ENCODE peak calls at places on chromosomes 7 and 10, in nine cellular contexts. H, Q, C, D, U, A, L, M and N are unnamed samples.

GRCh38 chr10:113463777-113464176 is 89.1 kb upstream of the HABP2 start:
- DNase-seq in H (no peak), Q (no peak), C (no peak), D (no peak), U (no peak), A (no peak), L (no peak), M (no peak), N (peak)

GRCh38 chr10:29590598-29591415 is 44.0 kb downstream of the SVIL start:
- DNase-seq in H (no peak), Q (peak), C (no peak), D (peak), U (peak), A (no peak), L (peak), M (peak), N (no peak)

GRCh38 chr7:75963383-75963995 is 30.9 kb downstream of the TMEM120A start:
- DNase-seq in H (no peak), Q (no peak), C (no peak), D (peak), U (no peak), A (no peak), L (no peak), M (no peak), N (no peak)

GRCh38 chr7:94654764-94655561 is 970 bp downstream of the SGCE start:
- DNase-seq in H (no peak), Q (no peak), C (peak), D (no peak), U (peak), A (no peak), L (peak), M (peak), N (no peak)

GRCh38 chr7:43655584-43655983 is 72.7 kb downstream of the STK17A start:
- DNase-seq in H (no peak), Q (no peak), C (no peak), D (no peak), U (no peak), A (no peak), L (peak), M (no peak), N (no peak)

GRCh38 chr10:72338180-72338579 is 16.5 kb downstream of the DNAJB12 start:
- DNase-seq in H (no peak), Q (no peak), C (no peak), D (no peak), U (no peak), A (no peak), L (no peak), M (no peak), N (no peak)

GRCh38 chr10:59885430-59886134 is 20.8 kb downstream of the CCDC6 start:
- DNase-seq in H (no peak), Q (no peak), C (no peak), D (peak), U (no peak), A (no peak), L (no peak), M (no peak), N (no peak)

GRCh38 chr10:119176166-119176565 is 2.4 kb downstream of the PRDX3 start:
- DNase-seq in H (no peak), Q (no peak), C (peak), D (no peak), U (no peak), A (no peak), L (no peak), M (no peak), N (no peak)

GRCh38 chr10:73209705-73210104 is 37.4 kb downstream of the DNAJC9 start:
- DNase-seq in H (no peak), Q (peak), C (no peak), D (no peak), U (no peak), A (no peak), L (peak), M (no peak), N (no peak)

GRCh38 chr7:55021951-55022617 is 3.3 kb downstream of the EGFR start:
- DNase-seq in H (no peak), Q (no peak), C (no peak), D (no peak), U (no peak), A (no peak), L (no peak), M (no peak), N (no peak)

GRCh38 chr7:139731802-139732470 is 45.9 kb downstream of the HIPK2 start:
- DNase-seq in H (peak), Q (peak), C (peak), D (no peak), U (no peak), A (peak), L (peak), M (no peak), N (no peak)

GRCh38 chr10:62934258-62934657 is 118.1 kb upstream of the EGR2 start:
- DNase-seq in H (no peak), Q (peak), C (no peak), D (no peak), U (no peak), A (no peak), L (peak), M (no peak), N (no peak)

GRCh38 chr10:67622984-67623383 is 73.0 kb downstream of the CTNNA3 start:
- DNase-seq in H (no peak), Q (no peak), C (no peak), D (no peak), U (no peak), A (no peak), L (no peak), M (no peak), N (no peak)

GRCh38 chr10:31708513-31708912 is 220.1 kb downstream of the ARHGAP12 start:
- DNase-seq in H (no peak), Q (no peak), C (peak), D (no peak), U (no peak), A (no peak), L (no peak), M (peak), N (no peak)

GRCh38 chr7:157047148-157047547 is 36.7 kb upstream of the MNX1 start:
- DNase-seq in H (no peak), Q (no peak), C (no peak), D (no peak), U (peak), A (no peak), L (no peak), M (no peak), N (no peak)

GRCh38 chr7:15652776-15653290 is 33.6 kb downstream of the MEOX2 start:
- DNase-seq in H (no peak), Q (no peak), C (no peak), D (no peak), U (no peak), A (no peak), L (no peak), M (no peak), N (no peak)

GRCh38 chr10:112471878-112472487 is 25.0 kb downstream of the VTI1A start:
- DNase-seq in H (no peak), Q (peak), C (no peak), D (peak), U (peak), A (no peak), L (peak), M (peak), N (no peak)

GRCh38 chr7:115676080-115676479 is 354.5 kb downstream of the TFEC start:
- DNase-seq in H (no peak), Q (no peak), C (no peak), D (no peak), U (peak), A (no peak), L (peak), M (peak), N (no peak)

GRCh38 chr7:100825215-100825671 is 2.1 kb downstream of the EPHB4 start:
- DNase-seq in H (no peak), Q (peak), C (peak), D (no peak), U (no peak), A (no peak), L (no peak), M (no peak), N (no peak)

GRCh38 chr10:31977440-31978157 is 49.0 kb upstream of the ARHGAP12 start:
- DNase-seq in H (no peak), Q (no peak), C (no peak), D (no peak), U (no peak), A (no peak), L (peak), M (no peak), N (no peak)

GRCh38 chr10:86611386-86611785 is 43.0 kb upstream of the OPN4 start:
- DNase-seq in H (no peak), Q (no peak), C (no peak), D (no peak), U (no peak), A (no peak), L (no peak), M (peak), N (no peak)

GRCh38 chr7:120997902-120998301 is 9.4 kb downstream of the CPED1 start:
- DNase-seq in H (no peak), Q (no peak), C (no peak), D (no peak), U (no peak), A (no peak), L (no peak), M (no peak), N (no peak)

GRCh38 chr10:61952028-61952638 is 50.6 kb downstream of the ARID5B start:
- DNase-seq in H (no peak), Q (no peak), C (no peak), D (no peak), U (no peak), A (no peak), L (no peak), M (no peak), N (no peak)

GRCh38 chr7:106486331-106486730 is 174.6 kb downstream of the CCDC71L start:
- DNase-seq in H (peak), Q (no peak), C (no peak), D (no peak), U (no peak), A (no peak), L (no peak), M (no peak), N (no peak)

GRCh38 chr10:49174261-49174925 is 13.8 kb downstream of the TMEM273 start:
- DNase-seq in H (no peak), Q (no peak), C (no peak), D (no peak), U (no peak), A (peak), L (no peak), M (no peak), N (peak)